ENCODE peak calls at places on chromosomes 2 and 18, in ten cellular contexts. S, L, A, F, P, E, Y, X, C and T are unnamed samples.

GRCh38 chr2:98269274-98269673 is 77.0 kb upstream of the CNGA3 start:
- DNase-seq in S (peak; percentile 73), P (no peak), Y (peak; percentile 61), C (peak; percentile 21), X (no peak), F (no peak), A (peak; percentile 63), E (peak; percentile 66), L (peak; percentile 36), T (peak; percentile 61)

GRCh38 chr2:112757265-112757664 is 7.1 kb downstream of the CKAP2L start:
- DNase-seq in L (no peak), Y (no peak), E (no peak), S (peak; percentile 24), F (no peak), C (no peak), X (no peak), P (no peak), A (no peak), T (no peak)

GRCh38 chr18:23532848-23533247 is 29.5 kb downstream of the RMC1 start:
- DNase-seq in E (no peak), P (peak; percentile 60), Y (no peak), L (no peak), C (no peak), S (no peak), X (no peak), A (no peak), F (no peak), T (no peak)

GRCh38 chr2:239692348-239692747 is 291.5 kb upstream of the HDAC4 start:
- DNase-seq in C (no peak), A (no peak), E (no peak), Y (peak; percentile 12), F (peak; percentile 84), L (no peak), S (no peak), P (no peak), X (peak; percentile 53), T (no peak)

GRCh38 chr2:5700551-5700950 is 8.4 kb downstream of the SOX11 start:
- DNase-seq in A (no peak), S (no peak), L (no peak), Y (no peak), E (no peak), C (no peak), X (no peak), F (no peak), P (no peak), T (no peak)

GRCh38 chr2:220956429-220956828 is 615.7 kb downstream of the EPHA4 start:
- DNase-seq in P (no peak), Y (no peak), F (no peak), L (no peak), C (no peak), E (no peak), S (no peak), A (no peak), X (no peak), T (no peak)

GRCh38 chr18:79798346-79798998 is 734 bp downstream of the KCNG2 start:
- DNase-seq in E (peak; percentile 40), C (no peak), P (peak; percentile 2), S (no peak), A (no peak), L (no peak), X (no peak), F (no peak), Y (no peak), T (peak; percentile 83)

GRCh38 chr2:211881449-211881848 is 657.2 kb downstream of the ERBB4 start:
- DNase-seq in A (no peak), C (no peak), X (no peak), S (no peak), P (no peak), Y (no peak), E (no peak), F (no peak), L (no peak), T (no peak)

GRCh38 chr2:49259926-49260325 is 105.6 kb upstream of the FSHR start:
- DNase-seq in L (no peak), E (no peak), A (no peak), Y (no peak), X (no peak), P (no peak), S (no peak), C (peak; percentile 8), F (no peak), T (no peak)

GRCh38 chr2:18719978-18720775 is 130.8 kb upstream of the NT5C1B start:
- DNase-seq in X (no peak), L (no peak), Y (no peak), E (no peak), S (peak; percentile 69), A (peak; percentile 58), C (peak; percentile 46), P (no peak), F (no peak), T (no peak)

GRCh38 chr18:23844991-23845680 is 155.9 kb downstream of the LAMA3 start:
- DNase-seq in S (peak; percentile 38), Y (no peak), L (no peak), A (no peak), F (no peak), C (peak; percentile 67), P (no peak), X (no peak), E (peak; percentile 52), T (peak; percentile 75)

GRCh38 chr18:55272510-55273243 is 313.4 kb upstream of the CCDC68 start:
- DNase-seq in F (no peak), L (no peak), S (peak; percentile 88), A (peak; percentile 84), C (peak; percentile 88), X (no peak), P (no peak), E (no peak), Y (no peak), T (no peak)

GRCh38 chr2:113232123-113232522 is 46.6 kb downstream of the PAX8 start:
- DNase-seq in Y (no peak), F (no peak), X (no peak), S (no peak), P (no peak), C (no peak), A (no peak), L (no peak), E (no peak), T (no peak)

GRCh38 chr2:43450617-43451016 is 145.2 kb downstream of the THADA start:
- DNase-seq in F (no peak), C (no peak), P (no peak), S (no peak), E (no peak), L (no peak), X (no peak), Y (no peak), A (no peak), T (no peak)

GRCh38 chr18:70024088-70024487 is 76.4 kb upstream of the CD226 start:
- DNase-seq in P (no peak), F (no peak), E (no peak), X (no peak), S (no peak), C (no peak), A (no peak), Y (no peak), L (no peak), T (no peak)

DNA sequence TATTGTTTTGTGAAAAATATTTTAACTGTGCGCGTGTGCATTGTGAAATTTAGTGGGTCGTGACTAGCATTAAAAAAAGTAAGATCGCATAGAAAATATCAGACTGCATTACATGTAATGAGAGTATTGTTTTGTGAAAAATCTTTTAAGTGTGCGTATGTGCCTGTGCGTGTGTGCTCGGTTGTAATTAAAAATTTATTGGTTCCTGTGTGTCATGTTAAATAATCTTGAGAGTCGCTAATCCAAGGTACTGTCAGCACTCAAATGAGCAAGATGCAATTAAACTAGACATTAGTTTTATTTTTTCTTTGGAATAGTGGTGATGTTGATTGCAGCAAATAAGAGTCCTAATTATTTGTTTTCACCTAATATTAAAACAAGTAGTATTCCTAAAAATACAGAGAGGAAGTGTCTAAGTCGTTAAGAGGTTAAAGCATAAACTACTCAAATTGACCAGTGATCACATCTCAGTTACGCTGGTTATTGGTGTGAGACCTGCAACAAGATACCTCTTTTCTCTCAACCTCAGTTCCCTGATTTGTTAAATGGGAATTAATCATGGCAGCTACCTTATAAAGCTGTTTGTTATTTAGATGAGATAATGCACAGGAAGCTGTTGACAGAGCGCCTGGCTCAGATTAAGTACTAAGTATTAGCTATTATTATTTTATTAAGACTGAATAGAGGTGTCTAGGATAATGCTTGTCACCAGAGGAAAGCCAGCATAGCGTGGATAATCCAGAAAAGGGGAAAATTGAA is 1.9 kb downstream of the ZDBF2 start:
- DNase-seq in L (no peak), S (peak; percentile 21), C (no peak), A (no peak), Y (no peak), E (peak; percentile 27), P (no peak), X (no peak), F (no peak), T (no peak)
- H3K4me3 ChIP-seq in L (peak overlapping the region; percentile 68), S (peak overlapping the region; percentile 78), C (peak overlapping the region; percentile 69), A (no peak overlapping the region), Y (no peak overlapping the region), E (peak overlapping the region; percentile 93), P (peak overlapping the region; percentile 69), X (no peak overlapping the region), F (no peak overlapping the region), T (peak overlapping the region; percentile 83)

GRCh38 chr2:71976685-71977084 is 171.0 kb downstream of the CYP26B1 start:
- DNase-seq in F (no peak), E (no peak), L (no peak), S (no peak), Y (no peak), P (no peak), A (no peak), X (no peak), C (no peak), T (no peak)

GRCh38 chr2:71965530-71965929 is 182.1 kb downstream of the CYP26B1 start:
- DNase-seq in E (no peak), C (no peak), P (no peak), S (no peak), F (no peak), A (no peak), Y (no peak), L (no peak), X (no peak), T (no peak)

GRCh38 chr2:71974846-71975245 is 172.8 kb downstream of the CYP26B1 start:
- DNase-seq in F (no peak), Y (no peak), A (no peak), S (peak; percentile 76), E (no peak), X (no peak), L (no peak), P (no peak), C (peak; percentile 16), T (no peak)

GRCh38 chr2:71971493-71971892 is 176.2 kb downstream of the CYP26B1 start:
- DNase-seq in L (no peak), C (no peak), X (no peak), Y (no peak), S (no peak), F (no peak), A (no peak), P (no peak), E (no peak), T (no peak)
- H3K36me3 ChIP-seq in L (no peaks in the 10 kb centered on the region), C (no peaks in the 10 kb centered on the region), X (no peaks in the 10 kb centered on the region), Y (no peaks in the 10 kb centered on the region), S (no peaks in the 10 kb centered on the region), F (no peaks in the 10 kb centered on the region), A (no peaks in the 10 kb centered on the region), P (no peaks in the 10 kb centered on the region), E (no peaks in the 10 kb centered on the region), T (no peaks in the 10 kb centered on the region)

GRCh38 chr2:16649353-16650286 is 16.0 kb downstream of the CYRIA start:
- DNase-seq in Y (no peak), L (no peak), A (no peak), S (no peak), E (no peak), X (no peak), C (no peak), P (no peak), F (no peak), T (no peak)
- H3K4me3 ChIP-seq in Y (no peak overlapping the region), L (no peak overlapping the region), A (no peak overlapping the region), S (peak overlapping the region; percentile 69), E (no peak overlapping the region), X (peak overlapping the region; percentile 25), C (no peak overlapping the region), P (no peak overlapping the region), F (no peak overlapping the region), T (no peak overlapping the region)

GRCh38 chr2:1632006-1632348 is 112.3 kb downstream of the PXDN start:
- DNase-seq in P (no peak), X (peak; percentile 47), L (no peak), C (peak; percentile 85), F (no peak), S (no peak), A (peak; percentile 87), E (no peak), Y (peak; percentile 55), T (no peak)
- H3K36me3 ChIP-seq in P (peaks cover 36% of the 10 kb centered on the region), X (peaks cover 27% of the 10 kb centered on the region), L (peaks cover 38% of the 10 kb centered on the region), C (peaks cover 41% of the 10 kb centered on the region), F (no peaks in the 10 kb centered on the region), S (peaks cover 29% of the 10 kb centered on the region), A (peaks cover 51% of the 10 kb centered on the region), E (peaks cover 5% of the 10 kb centered on the region), Y (no peaks in the 10 kb centered on the region), T (peaks cover 8% of the 10 kb centered on the region)